ENCODE peak calls at places on chromosomes 16 and 17, in seven cellular contexts. One of them, this sample, is unnamed.

GRCh38 chr17:1847191-1847590 is 17.4 kb downstream of the RPA1 start:
- DNase-seq in neural progenitor cell: no peak
- DNase-seq in mucosa of descending colon: no peak
- DNase-seq in AG09309: no peak
- DNase-seq in CD8-positive, alpha-beta T cell: no peak
- DNase-seq in left lung: no peak
- DNase-seq in RWPE1: no peak
- DNase-seq in this sample: no peak

GRCh38 chr17:71379512-71379911 is 741.3 kb upstream of the SOX9 start:
- DNase-seq in neural progenitor cell: no peak
- DNase-seq in mucosa of descending colon: no peak
- DNase-seq in AG09309: no peak
- DNase-seq in CD8-positive, alpha-beta T cell: no peak
- DNase-seq in left lung: no peak
- DNase-seq in RWPE1: no peak
- DNase-seq in this sample: no peak

GRCh38 chr16:8859913-8860881 is 8.6 kb downstream of the CARHSP1 start:
- DNase-seq in neural progenitor cell: no peak
- DNase-seq in mucosa of descending colon: no peak
- DNase-seq in AG09309: no peak
- DNase-seq in CD8-positive, alpha-beta T cell: no peak
- DNase-seq in left lung: peak
- DNase-seq in RWPE1: no peak
- DNase-seq in this sample: no peak

GRCh38 chr16:49458221-49458620 is 84.6 kb downstream of the C16orf78 start:
- DNase-seq in neural progenitor cell: no peak
- DNase-seq in mucosa of descending colon: no peak
- DNase-seq in AG09309: no peak
- DNase-seq in CD8-positive, alpha-beta T cell: no peak
- DNase-seq in left lung: no peak
- DNase-seq in RWPE1: no peak
- DNase-seq in this sample: no peak

GRCh38 chr16:2207872-2208271 is 2.6 kb downstream of the MLST8 start:
- DNase-seq in neural progenitor cell: no peak
- DNase-seq in mucosa of descending colon: no peak
- DNase-seq in AG09309: no peak
- DNase-seq in CD8-positive, alpha-beta T cell: no peak
- DNase-seq in left lung: no peak
- DNase-seq in RWPE1: no peak
- DNase-seq in this sample: peak

GRCh38 chr17:21375162-21375560 is 996 bp upstream of the KCNJ12 start:
- DNase-seq in neural progenitor cell: no peak
- DNase-seq in mucosa of descending colon: no peak
- DNase-seq in AG09309: no peak
- DNase-seq in CD8-positive, alpha-beta T cell: no peak
- DNase-seq in left lung: peak
- DNase-seq in RWPE1: no peak
- DNase-seq in this sample: no peak

GRCh38 chr16:30350134-30350871 is 4.8 kb downstream of the CD2BP2 start:
- DNase-seq in neural progenitor cell: no peak
- DNase-seq in mucosa of descending colon: no peak
- DNase-seq in AG09309: no peak
- DNase-seq in CD8-positive, alpha-beta T cell: no peak
- DNase-seq in left lung: no peak
- DNase-seq in RWPE1: no peak
- DNase-seq in this sample: no peak

GRCh38 chr17:77086433-77087010 is 54.2 kb upstream of the SEC14L1 start:
- DNase-seq in neural progenitor cell: peak
- DNase-seq in mucosa of descending colon: peak
- DNase-seq in AG09309: peak
- DNase-seq in CD8-positive, alpha-beta T cell: peak
- DNase-seq in left lung: peak
- DNase-seq in RWPE1: peak
- DNase-seq in this sample: peak

DNA sequence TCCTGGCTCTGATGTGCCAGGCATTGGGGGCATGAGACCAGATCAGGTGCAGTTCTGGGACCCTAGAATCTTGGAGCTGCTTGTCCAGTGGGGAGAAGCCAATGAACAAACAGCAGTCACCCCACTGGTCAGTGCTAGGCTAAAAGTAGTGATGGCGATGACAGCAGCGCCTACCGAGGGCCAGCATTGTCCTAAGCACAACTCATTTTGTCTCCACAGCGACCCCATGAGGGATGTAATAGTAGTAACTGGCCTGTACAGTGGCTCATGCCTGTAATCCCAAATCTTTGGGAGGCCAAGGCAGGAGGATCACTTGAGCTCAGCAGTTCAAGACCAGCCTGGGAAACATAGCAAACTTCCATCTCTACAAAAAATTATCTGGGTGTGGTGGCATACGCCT is 6.2 kb downstream of the SMCR8 start:
- DNase-seq in neural progenitor cell: peak
- DNase-seq in mucosa of descending colon: no peak
- DNase-seq in AG09309: no peak
- DNase-seq in CD8-positive, alpha-beta T cell: no peak
- DNase-seq in left lung: no peak
- DNase-seq in RWPE1: no peak
- DNase-seq in this sample: no peak
- TF ChIP-seq CTCF in neural progenitor cell: peak
- TF ChIP-seq CTCF in mucosa of descending colon: no peak
- TF ChIP-seq CTCF in AG09309: peak
- TF ChIP-seq CTCF in CD8-positive, alpha-beta T cell: no peak
- TF ChIP-seq CTCF in left lung: no peak
- TF ChIP-seq CTCF in RWPE1: no peak
- TF ChIP-seq CTCF in this sample: peak

DNA sequence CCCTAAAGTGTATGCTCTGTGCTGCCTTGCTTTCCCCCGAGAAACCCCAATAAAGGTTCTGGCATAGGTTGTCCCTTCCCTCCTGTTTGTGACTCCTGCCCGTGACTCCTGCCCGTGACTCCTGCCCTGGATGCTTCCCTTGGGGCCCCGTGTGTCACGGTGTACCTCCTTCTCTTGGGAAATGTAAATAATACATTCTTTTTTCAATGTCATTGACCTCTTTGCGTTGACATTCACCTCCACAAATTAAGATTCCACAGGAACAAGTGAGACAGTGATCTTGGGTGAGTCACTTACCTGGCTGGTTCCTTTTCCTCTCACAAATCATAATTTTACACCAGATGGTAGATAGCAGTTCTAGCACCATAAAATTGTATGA is 634 bp downstream of the CCL15 start:
- DNase-seq in neural progenitor cell: no peak
- DNase-seq in mucosa of descending colon: peak
- DNase-seq in AG09309: no peak
- DNase-seq in CD8-positive, alpha-beta T cell: no peak
- DNase-seq in left lung: no peak
- DNase-seq in RWPE1: no peak
- DNase-seq in this sample: no peak
- TF ChIP-seq CTCF in neural progenitor cell: no peak
- TF ChIP-seq CTCF in mucosa of descending colon: no peak
- TF ChIP-seq CTCF in AG09309: no peak
- TF ChIP-seq CTCF in CD8-positive, alpha-beta T cell: no peak
- TF ChIP-seq CTCF in left lung: no peak
- TF ChIP-seq CTCF in RWPE1: no peak
- TF ChIP-seq CTCF in this sample: no peak

DNA sequence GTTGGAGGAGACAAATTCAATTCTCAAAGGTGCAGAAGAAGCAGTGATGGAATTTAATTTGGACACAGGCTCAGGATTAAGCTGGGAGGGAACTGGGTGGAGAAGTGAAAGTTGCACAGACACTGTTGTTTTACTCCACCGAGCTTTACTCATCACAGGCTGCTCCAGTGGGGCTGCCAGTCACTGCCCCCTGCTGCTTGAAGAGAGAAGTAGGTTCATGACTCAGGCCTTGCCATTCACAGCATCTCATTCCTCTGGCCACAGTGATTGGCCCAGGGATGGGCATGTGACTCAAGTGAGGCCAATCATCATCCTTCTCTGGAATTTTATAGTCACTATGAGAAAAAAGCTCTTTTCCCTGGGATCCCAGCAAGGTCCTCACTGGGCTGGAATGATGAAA is 11.8 kb downstream of the GNAO1 start:
- DNase-seq in neural progenitor cell: peak
- DNase-seq in mucosa of descending colon: peak
- DNase-seq in AG09309: no peak
- DNase-seq in CD8-positive, alpha-beta T cell: peak
- DNase-seq in left lung: no peak
- DNase-seq in RWPE1: no peak
- DNase-seq in this sample: peak
- TF ChIP-seq CTCF in neural progenitor cell: peak
- TF ChIP-seq CTCF in mucosa of descending colon: no peak
- TF ChIP-seq CTCF in AG09309: peak
- TF ChIP-seq CTCF in CD8-positive, alpha-beta T cell: peak
- TF ChIP-seq CTCF in left lung: no peak
- TF ChIP-seq CTCF in RWPE1: no peak
- TF ChIP-seq CTCF in this sample: peak

GRCh38 chr17:11035681-11036080 is 197.8 kb upstream of the PIRT start:
- DNase-seq in neural progenitor cell: no peak
- DNase-seq in mucosa of descending colon: no peak
- DNase-seq in AG09309: no peak
- DNase-seq in CD8-positive, alpha-beta T cell: no peak
- DNase-seq in left lung: no peak
- DNase-seq in RWPE1: no peak
- DNase-seq in this sample: no peak

GRCh38 chr17:11028349-11028748 is 190.5 kb upstream of the PIRT start:
- DNase-seq in neural progenitor cell: no peak
- DNase-seq in mucosa of descending colon: no peak
- DNase-seq in AG09309: no peak
- DNase-seq in CD8-positive, alpha-beta T cell: no peak
- DNase-seq in left lung: no peak
- DNase-seq in RWPE1: no peak
- DNase-seq in this sample: no peak

GRCh38 chr17:11026903-11027302 is 189.0 kb upstream of the PIRT start:
- DNase-seq in neural progenitor cell: no peak
- DNase-seq in mucosa of descending colon: no peak
- DNase-seq in AG09309: no peak
- DNase-seq in CD8-positive, alpha-beta T cell: no peak
- DNase-seq in left lung: no peak
- DNase-seq in RWPE1: no peak
- DNase-seq in this sample: no peak

DNA sequence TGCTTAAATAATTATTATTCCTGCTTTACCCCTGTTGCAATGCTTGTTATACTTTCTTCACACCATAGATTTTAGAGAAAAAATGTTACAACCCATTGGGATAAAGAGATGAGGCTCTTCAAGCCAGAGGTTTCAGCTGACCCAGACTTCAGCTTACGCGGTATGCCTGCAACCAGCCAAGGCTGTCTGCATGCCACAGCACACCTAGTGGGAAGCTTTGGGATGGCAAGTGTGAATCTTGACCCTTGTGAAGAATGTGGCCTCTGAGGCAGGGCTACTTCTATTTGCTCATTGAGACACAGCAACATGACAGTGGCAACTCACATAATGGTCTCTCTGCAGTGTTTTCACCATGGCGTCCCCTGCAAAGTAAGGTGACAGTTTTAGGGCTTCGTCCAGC is 193.9 kb upstream of the PIRT start:
- DNase-seq in neural progenitor cell: peak
- DNase-seq in mucosa of descending colon: no peak
- DNase-seq in AG09309: no peak
- DNase-seq in CD8-positive, alpha-beta T cell: no peak
- DNase-seq in left lung: no peak
- DNase-seq in RWPE1: no peak
- DNase-seq in this sample: no peak
- TF ChIP-seq CTCF in neural progenitor cell: peak
- TF ChIP-seq CTCF in mucosa of descending colon: no peak
- TF ChIP-seq CTCF in AG09309: no peak
- TF ChIP-seq CTCF in CD8-positive, alpha-beta T cell: no peak
- TF ChIP-seq CTCF in left lung: no peak
- TF ChIP-seq CTCF in RWPE1: no peak
- TF ChIP-seq CTCF in this sample: no peak

This sample was measured in CD14-positive monocyte.